ENCODE peak calls at places on chromosomes 3 and 15, in five cellular contexts. H, I, F, Q and U are unnamed samples.

GRCh38 chr3:155270485-155271342 is 22.8 kb downstream of the STRIT1 start:
- DNase-seq in F (no peak), I (no peak), H (no peak), Q (no peak), U (no peak)

GRCh38 chr3:189621948-189622603 is 9.1 kb upstream of the TP63 start:
- DNase-seq in Q (no peak), I (no peak), F (no peak), H (no peak), U (no peak)

GRCh38 chr3:66021731-66022131 is 17.0 kb downstream of the MAGI1 start:
- DNase-seq in F (no peak), H (no peak), I (no peak), Q (no peak), U (no peak)

GRCh38 chr3:8505621-8506020 is 4.0 kb downstream of the LMCD1 start:
- DNase-seq in F (no peak), Q (no peak), I (no peak), H (no peak), U (no peak)

GRCh38 chr3:33687406-33688010 is 30.5 kb downstream of the CLASP2 start:
- DNase-seq in I (no peak), Q (no peak), F (no peak), H (no peak), U (no peak)

GRCh38 chr3:7871161-7871560 is 630.5 kb upstream of the LMCD1 start:
- DNase-seq in I (no peak), Q (no peak), H (no peak), F (no peak), U (no peak)

GRCh38 chr3:78839710-78840109 is 928.1 kb downstream of the ROBO1 start:
- DNase-seq in Q (no peak), I (no peak), F (no peak), H (no peak), U (no peak)

GRCh38 chr15:52008698-52009434 is 10.2 kb upstream of the MAPK6 start:
- DNase-seq in H (no peak), F (no peak), I (no peak), Q (peak), U (no peak)

GRCh38 chr3:197009532-197010019 is 20.0 kb downstream of the MELTF start:
- DNase-seq in F (no peak), H (no peak), I (no peak), Q (no peak), U (peak)

GRCh38 chr3:16378920-16379319 is 113.9 kb downstream of the OXNAD1 start:
- DNase-seq in I (no peak), H (no peak), Q (no peak), F (no peak), U (no peak)

GRCh38 chr3:45985532-45986302 is 9.9 kb downstream of the FYCO1 start:
- DNase-seq in H (no peak), Q (no peak), I (no peak), F (no peak), U (no peak)